ENCODE peak calls at places on chromosomes 11 and 22, in ten cellular contexts. Y is osteoblast, M is brain microvascular endothelial cell, R is AG09309, K is EL, H is lung microvascular endothelial cell, A is EH, J is hippocampal formation, F is head of caudate nucleus, G is cardiac muscle cell. L is an unnamed sample.

GRCh38 chr11:125223901-125224331 is 59.4 kb downstream of the PKNOX2 start:
- DNase-seq in A (no peak), H (no peak), K (no peak), F (no peak), J (peak), G (no peak), M (no peak), R (no peak), Y (no peak), L (no peak)

GRCh38 chr11:97019305-97019704 is 629.5 kb downstream of the JRKL start:
- DNase-seq in F (no peak), R (no peak), A (no peak), K (no peak), H (no peak), M (no peak), G (no peak), Y (no peak), J (no peak), L (no peak)

GRCh38 chr22:49956914-49957825 is 3.4 kb upstream of the PIM3 start:
- DNase-seq in M (no peak), J (no peak), F (no peak), K (no peak), A (no peak), R (no peak), H (no peak), G (no peak), Y (no peak), L (no peak)

GRCh38 chr22:46090051-46090591 is 60.2 kb upstream of the PPARA start:
- DNase-seq in G (no peak), R (no peak), H (peak), J (no peak), A (no peak), K (no peak), Y (no peak), M (no peak), F (no peak), L (no peak)

GRCh38 chr11:109347304-109347703 is 74.7 kb upstream of the C11orf87 start:
- DNase-seq in J (no peak), M (no peak), K (no peak), G (no peak), H (no peak), R (no peak), F (no peak), Y (no peak), A (no peak), L (no peak)

GRCh38 chr22:47598864-47599263 is 836.4 kb downstream of the TBC1D22A start:
- DNase-seq in H (no peak), K (no peak), G (no peak), F (no peak), M (no peak), Y (no peak), J (no peak), A (no peak), R (no peak), L (no peak)

GRCh38 chr11:70544067-70544773 is 145.9 kb downstream of the CTTN start:
- DNase-seq in G (no peak), F (no peak), K (no peak), J (no peak), H (no peak), M (no peak), R (no peak), A (no peak), Y (peak), L (no peak)

GRCh38 chr11:62266558-62266957 is 3.4 kb upstream of the SCGB2A2 start:
- DNase-seq in F (no peak), R (no peak), G (no peak), A (peak), M (no peak), H (peak), J (no peak), Y (no peak), K (peak), L (no peak)

GRCh38 chr11:1289211-1289935 is 20.1 kb downstream of the TOLLIP start:
- DNase-seq in K (no peak), H (no peak), Y (no peak), M (no peak), R (no peak), J (no peak), G (no peak), F (no peak), A (no peak), L (no peak)

GRCh38 chr11:133945087-133945974 is 11.4 kb downstream of the IGSF9B start:
- DNase-seq in H (peak), R (no peak), A (peak), J (no peak), F (no peak), K (peak), M (no peak), Y (no peak), G (peak), L (no peak)

GRCh38 chr11:27916541-27917100 is 191.3 kb downstream of the KIF18A start:
- DNase-seq in A (no peak), J (no peak), Y (no peak), H (no peak), K (no peak), G (no peak), M (no peak), R (no peak), F (no peak), L (no peak)

GRCh38 chr11:1699771-1700170 is 2.8 kb downstream of the KRTAP5-6 start:
- DNase-seq in M (no peak), G (no peak), H (no peak), F (no peak), J (no peak), R (no peak), K (no peak), A (no peak), Y (peak), L (no peak)

GRCh38 chr11:72896431-72896830 is 82.2 kb downstream of the ATG16L2 start:
- DNase-seq in F (no peak), M (no peak), R (no peak), G (no peak), K (no peak), H (no peak), J (no peak), Y (no peak), A (peak), L (no peak)

GRCh38 chr11:100684101-100685065 is 2.7 kb upstream of the ARHGAP42 start:
- DNase-seq in M (no peak), K (no peak), G (no peak), Y (no peak), A (no peak), H (peak), F (no peak), R (no peak), J (no peak), L (no peak)

GRCh38 chr22:39144101-39144815 is 8.2 kb downstream of the CBX7 start:
- DNase-seq in J (no peak), R (peak), H (peak), F (no peak), G (peak), M (peak), Y (peak), A (peak), K (peak), L (peak)

GRCh38 chr11:122863704-122864326 is 18.7 kb upstream of the JHY start:
- DNase-seq in Y (peak), J (peak), A (peak), K (peak), R (no peak), H (peak), F (peak), M (peak), G (peak), L (no peak)

GRCh38 chr11:19511066-19511412 is 201.6 kb upstream of the NAV2 start:
- DNase-seq in J (no peak), K (no peak), F (no peak), Y (no peak), R (no peak), G (no peak), H (peak), A (no peak), M (no peak), L (no peak)

GRCh38 chr22:37100589-37101127 is 8.9 kb downstream of the TMPRSS6 start:
- DNase-seq in A (no peak), R (no peak), M (no peak), F (no peak), G (no peak), J (no peak), H (no peak), K (no peak), Y (no peak), L (no peak)

GRCh38 chr11:47330002-47330911 is 22.2 kb downstream of the MYBPC3 start:
- DNase-seq in G (peak), J (no peak), M (no peak), Y (peak), F (no peak), A (peak), K (peak), R (no peak), H (peak), L (peak)

GRCh38 chr22:17858033-17858432 is 83.8 kb upstream of the BID start:
- DNase-seq in R (no peak), Y (no peak), K (no peak), J (no peak), F (no peak), M (no peak), H (no peak), G (no peak), A (no peak), L (no peak)

GRCh38 chr11:69949327-69949726 is 128.8 kb upstream of the ANO1 start:
- DNase-seq in Y (peak), R (peak), M (peak), F (no peak), K (peak), A (peak), G (peak), J (no peak), H (peak), L (peak)

GRCh38 chr22:26428515-26429457 is at the start of gene ASPHD2:
- DNase-seq in A (peak), F (peak), K (peak), G (peak), H (peak), M (peak), R (no peak), Y (peak), J (peak), L (peak)

GRCh38 chr22:37843746-37844089 is 416 bp downstream of the ANKRD54 start:
- DNase-seq in M (no peak), G (peak), K (no peak), Y (peak), A (no peak), H (peak), F (no peak), J (no peak), R (no peak), L (no peak)

GRCh38 chr11:71467164-71467563 is 14.2 kb downstream of the NADSYN1 start:
- DNase-seq in A (no peak), M (no peak), Y (peak), K (no peak), H (no peak), R (no peak), G (no peak), J (no peak), F (no peak), L (no peak)

GRCh38 chr11:69220581-69221051 is 64.9 kb downstream of the SMIM38 start:
- DNase-seq in J (no peak), M (no peak), R (no peak), Y (peak), F (peak), K (no peak), H (no peak), G (no peak), A (no peak), L (no peak)

GRCh38 chr11:36619502-36619901 is 21.5 kb upstream of the RAG2 start:
- DNase-seq in Y (no peak), F (no peak), G (peak), M (no peak), K (no peak), R (no peak), A (peak), J (no peak), H (peak), L (peak)

GRCh38 chr11:21988477-21988876 is 204.4 kb upstream of the ANO5 start:
- DNase-seq in K (no peak), A (no peak), G (no peak), Y (no peak), M (no peak), R (no peak), J (no peak), F (no peak), H (no peak), L (no peak)

GRCh38 chr11:6357222-6357621 is 33.1 kb upstream of the SMPD1 start:
- DNase-seq in R (peak), M (peak), Y (peak), G (peak), K (peak), J (peak), A (peak), F (no peak), H (no peak), L (peak)

GRCh38 chr11:100719809-100720221 is 32.7 kb downstream of the ARHGAP42 start:
- DNase-seq in M (peak), F (no peak), H (peak), K (peak), Y (peak), R (peak), A (peak), G (peak), J (no peak), L (peak)

GRCh38 chr11:67285541-67286498 is 3.3 kb upstream of the ANKRD13D start:
- DNase-seq in H (no peak), K (no peak), M (no peak), F (no peak), A (no peak), J (no peak), G (no peak), R (no peak), Y (peak), L (no peak)

GRCh38 chr11:20249313-20249873 is 89.1 kb upstream of the DBX1 start:
- DNase-seq in J (no peak), G (no peak), K (no peak), Y (no peak), M (no peak), H (no peak), A (no peak), R (no peak), F (no peak), L (no peak)

L was measured in mesendoderm.